ENCODE peak calls at places on chromosomes 7 and 10, in five cellular contexts. One of them, this sample, is unnamed.

GRCh38 chr10:61888744-61889143 is 12.8 kb upstream of the ARID5B start:
- DNase-seq in Right ventricle myocardium superior: no peak
- DNase-seq in A549: no peak
- DNase-seq in central memory CD4-positive, alpha-beta T cell: no peak
- DNase-seq in NCI-H1048: no peak
- DNase-seq in this sample: no peak

GRCh38 chr7:7595451-7595850 is 28.8 kb downstream of the MIOS start:
- DNase-seq in Right ventricle myocardium superior: no peak
- DNase-seq in A549: peak
- DNase-seq in central memory CD4-positive, alpha-beta T cell: peak
- DNase-seq in NCI-H1048: peak
- DNase-seq in this sample: no peak

GRCh38 chr10:50991496-50992355 is 82.6 kb upstream of the PRKG1 start:
- DNase-seq in Right ventricle myocardium superior: peak
- DNase-seq in A549: no peak
- DNase-seq in central memory CD4-positive, alpha-beta T cell: no peak
- DNase-seq in NCI-H1048: no peak
- DNase-seq in this sample: peak

GRCh38 chr10:47031251-47031952 is 120.2 kb downstream of the PTPN20 start:
- DNase-seq in Right ventricle myocardium superior: peak
- DNase-seq in A549: peak
- DNase-seq in central memory CD4-positive, alpha-beta T cell: no peak
- DNase-seq in NCI-H1048: no peak
- DNase-seq in this sample: no peak

GRCh38 chr10:97713351-97713827 is at the start of gene MARVELD1:
- DNase-seq in Right ventricle myocardium superior: peak
- DNase-seq in A549: peak
- DNase-seq in central memory CD4-positive, alpha-beta T cell: no peak
- DNase-seq in NCI-H1048: no peak
- DNase-seq in this sample: peak

GRCh38 chr7:133830081-133830480 is 297.1 kb upstream of the LRGUK start:
- DNase-seq in Right ventricle myocardium superior: no peak
- DNase-seq in A549: no peak
- DNase-seq in central memory CD4-positive, alpha-beta T cell: no peak
- DNase-seq in NCI-H1048: no peak
- DNase-seq in this sample: no peak

GRCh38 chr10:659710-660141 is 29.7 kb downstream of the DIP2C start:
- DNase-seq in Right ventricle myocardium superior: no peak
- DNase-seq in A549: no peak
- DNase-seq in central memory CD4-positive, alpha-beta T cell: no peak
- DNase-seq in NCI-H1048: no peak
- DNase-seq in this sample: no peak

GRCh38 chr7:116142850-116143249 is 67.5 kb upstream of the TES start:
- DNase-seq in Right ventricle myocardium superior: no peak
- DNase-seq in A549: no peak
- DNase-seq in central memory CD4-positive, alpha-beta T cell: peak
- DNase-seq in NCI-H1048: no peak
- DNase-seq in this sample: no peak

GRCh38 chr7:156472267-156472666 is 168.3 kb upstream of the RNF32 start:
- DNase-seq in Right ventricle myocardium superior: no peak
- DNase-seq in A549: no peak
- DNase-seq in central memory CD4-positive, alpha-beta T cell: no peak
- DNase-seq in NCI-H1048: no peak
- DNase-seq in this sample: no peak

GRCh38 chr10:121356187-121356586 is 242.1 kb downstream of the FGFR2 start:
- DNase-seq in Right ventricle myocardium superior: no peak
- DNase-seq in A549: no peak
- DNase-seq in central memory CD4-positive, alpha-beta T cell: no peak
- DNase-seq in NCI-H1048: no peak
- DNase-seq in this sample: no peak

GRCh38 chr10:61475449-61475873 is 22.3 kb upstream of the TMEM26 start:
- DNase-seq in Right ventricle myocardium superior: no peak
- DNase-seq in A549: no peak
- DNase-seq in central memory CD4-positive, alpha-beta T cell: no peak
- DNase-seq in NCI-H1048: no peak
- DNase-seq in this sample: no peak

GRCh38 chr10:87053121-87053520 is 33.0 kb downstream of the FAM25A start:
- DNase-seq in Right ventricle myocardium superior: peak
- DNase-seq in A549: no peak
- DNase-seq in central memory CD4-positive, alpha-beta T cell: no peak
- DNase-seq in NCI-H1048: no peak
- DNase-seq in this sample: no peak

GRCh38 chr7:139602143-139602722 is 78.7 kb downstream of the CLEC2L start:
- DNase-seq in Right ventricle myocardium superior: no peak
- DNase-seq in A549: peak
- DNase-seq in central memory CD4-positive, alpha-beta T cell: peak
- DNase-seq in NCI-H1048: no peak
- DNase-seq in this sample: no peak

GRCh38 chr7:24755541-24756416 is 1.5 kb downstream of the GSDME start:
- DNase-seq in Right ventricle myocardium superior: no peak
- DNase-seq in A549: no peak
- DNase-seq in central memory CD4-positive, alpha-beta T cell: no peak
- DNase-seq in NCI-H1048: no peak
- DNase-seq in this sample: no peak

GRCh38 chr7:74083117-74083876 is at the start of gene LIMK1:
- DNase-seq in Right ventricle myocardium superior: peak
- DNase-seq in A549: peak
- DNase-seq in central memory CD4-positive, alpha-beta T cell: peak
- DNase-seq in NCI-H1048: peak
- DNase-seq in this sample: peak

GRCh38 chr7:142308918-142309317 is 51.1 kb upstream of the PRSS58 start:
- DNase-seq in Right ventricle myocardium superior: no peak
- DNase-seq in A549: no peak
- DNase-seq in central memory CD4-positive, alpha-beta T cell: no peak
- DNase-seq in NCI-H1048: no peak
- DNase-seq in this sample: no peak

GRCh38 chr10:103783686-103784085 is 71.7 kb downstream of the SH3PXD2A start:
- DNase-seq in Right ventricle myocardium superior: no peak
- DNase-seq in A549: no peak
- DNase-seq in central memory CD4-positive, alpha-beta T cell: no peak
- DNase-seq in NCI-H1048: no peak
- DNase-seq in this sample: no peak

GRCh38 chr7:102431617-102432298 is 1.6 kb upstream of the ORAI2 start:
- DNase-seq in Right ventricle myocardium superior: no peak
- DNase-seq in A549: no peak
- DNase-seq in central memory CD4-positive, alpha-beta T cell: peak
- DNase-seq in NCI-H1048: no peak
- DNase-seq in this sample: no peak

This sample was measured in lung.